ENCODE peak calls at places on chromosomes 7 and 10, in ten cellular contexts. L is IMR-90, J is upper lobe of left lung, U is body of pancreas, G is stomach, M is uterus, D is gastrocnemius medialis, A is A549, C is heart left ventricle, P is tibial nerve. K is an unnamed sample. For H3K4me1, the result is how much of the 10 kb centered on the place peaks cover.

GRCh38 chr7:106693659-106694353 is 32.8 kb upstream of the CCDC71L start:
- DNase-seq in L (peak), J (no peak), U (no peak), G (no peak), M (no peak), D (no peak), A (no peak), C (no peak), P (no peak), K (no peak)

GRCh38 chr7:101636822-101637623 is 7.9 kb upstream of the MYL10 start:
- DNase-seq in L (no peak), J (no peak), U (no peak), G (no peak), M (no peak), D (no peak), A (no peak), C (no peak), P (no peak), K (no peak)

GRCh38 chr10:72053690-72054089 is 34.7 kb downstream of the SPOCK2 start:
- DNase-seq in L (no peak), J (peak), U (no peak), G (no peak), M (no peak), D (no peak), A (no peak), C (no peak), P (no peak), K (no peak)

GRCh38 chr7:16422917-16423316 is 1.6 kb upstream of the CRPPA start:
- DNase-seq in L (no peak), J (no peak), U (no peak), G (no peak), M (no peak), D (no peak), A (peak), C (no peak), P (no peak), K (no peak)

GRCh38 chr7:73556208-73557107 is 1.0 kb downstream of the BCL7B start:
- DNase-seq in L (peak), J (no peak), U (no peak), G (no peak), M (no peak), D (no peak), A (no peak), C (no peak), P (no peak), K (no peak)

GRCh38 chr7:87359366-87359765 is 13.9 kb downstream of the CROT start:
- DNase-seq in L (peak), J (no peak), U (no peak), G (no peak), M (no peak), D (no peak), A (no peak), C (no peak), P (no peak), K (no peak)

GRCh38 chr7:34902181-34902580 is 135.1 kb downstream of the DPY19L1 start:
- DNase-seq in L (no peak), J (no peak), U (no peak), G (no peak), M (no peak), D (no peak), A (no peak), C (no peak), P (no peak), K (no peak)

GRCh38 chr7:148483515-148483914 is 107.1 kb upstream of the C7orf33 start:
- DNase-seq in L (no peak), J (no peak), U (no peak), G (peak), M (no peak), D (no peak), A (no peak), C (no peak), P (no peak), K (peak)

GRCh38 chr10:123999261-123999660 is 94.1 kb downstream of the CHST15 start:
- DNase-seq in L (no peak), J (no peak), U (no peak), G (no peak), M (no peak), D (no peak), A (no peak), C (no peak), P (no peak), K (no peak)

GRCh38 chr10:133260895-133261725 is 15.6 kb downstream of the ADAM8 start:
- DNase-seq in L (no peak), J (peak), U (peak), G (peak), M (peak), D (peak), A (peak), C (peak), P (no peak), K (no peak)

GRCh38 chr7:122362473-122362872 is 57.9 kb upstream of the FEZF1 start:
- DNase-seq in L (no peak), J (no peak), U (no peak), G (no peak), M (no peak), D (no peak), A (no peak), C (no peak), P (no peak), K (no peak)

GRCh38 chr7:76267107-76267834 is 35.2 kb upstream of the HSPB1 start:
- DNase-seq in L (no peak), J (peak), U (no peak), G (no peak), M (no peak), D (no peak), A (no peak), C (no peak), P (no peak), K (no peak)

GRCh38 chr7:7246223-7246622 is 63.9 kb downstream of the C1GALT1 start:
- DNase-seq in L (no peak), J (no peak), U (no peak), G (no peak), M (no peak), D (no peak), A (no peak), C (no peak), P (no peak), K (no peak)

GRCh38 chr10:11898372-11899066 is 75.4 kb downstream of the PROSER2 start:
- DNase-seq in L (peak), J (peak), U (peak), G (peak), M (no peak), D (no peak), A (peak), C (no peak), P (no peak), K (no peak)

GRCh38 chr7:92740713-92741126 is 95.7 kb downstream of the CDK6 start:
- DNase-seq in L (peak), J (no peak), U (no peak), G (no peak), M (no peak), D (no peak), A (peak), C (no peak), P (no peak), K (no peak)

GRCh38 chr10:60818134-60818770 is 40.0 kb downstream of the CDK1 start:
- DNase-seq in L (peak), J (no peak), U (no peak), G (no peak), M (peak), D (no peak), A (no peak), C (no peak), P (no peak), K (no peak)

GRCh38 chr7:51732066-51732465 is 415.5 kb upstream of the COBL start:
- DNase-seq in L (no peak), J (no peak), U (no peak), G (no peak), M (no peak), D (no peak), A (no peak), C (no peak), P (no peak), K (no peak)

GRCh38 chr7:146296028-146296427 is 179.4 kb downstream of the CNTNAP2 start:
- DNase-seq in L (no peak), J (no peak), U (no peak), G (no peak), M (no peak), D (no peak), A (no peak), C (no peak), P (no peak), K (no peak)

GRCh38 chr7:6705959-6706665 is 635 bp downstream of the ZNF12 start:
- DNase-seq in L (peak), J (peak), U (peak), G (peak), M (peak), D (peak), A (peak), C (peak), P (no peak), K (peak)

GRCh38 chr10:23694446-23694920 is 255.6 kb downstream of the OTUD1 start:
- DNase-seq in L (no peak), J (peak), U (no peak), G (no peak), M (no peak), D (no peak), A (peak), C (no peak), P (no peak), K (no peak)

GRCh38 chr10:64463406-64463805 is 942.2 kb downstream of the REEP3 start:
- DNase-seq in L (no peak), J (no peak), U (no peak), G (no peak), M (no peak), D (no peak), A (no peak), C (no peak), P (no peak), K (no peak)

GRCh38 chr7:117728858-117729257 is 144.4 kb downstream of the CTTNBP2 start:
- DNase-seq in L (no peak), J (no peak), U (no peak), G (no peak), M (no peak), D (no peak), A (no peak), C (no peak), P (no peak), K (no peak)

GRCh38 chr10:97532935-97533671 is 34.4 kb downstream of the UBTD1 start:
- DNase-seq in L (peak), J (no peak), U (no peak), G (no peak), M (no peak), D (peak), A (peak), C (no peak), P (no peak), K (no peak)

GRCh38 chr7:35630024-35630423 is 64.9 kb downstream of the HERPUD2 start:
- DNase-seq in L (no peak), J (no peak), U (no peak), G (no peak), M (no peak), D (no peak), A (no peak), C (no peak), P (no peak), K (no peak)

GRCh38 chr10:6202684-6203330 is at the start of gene PFKFB3:
- DNase-seq in L (peak), J (peak), U (peak), G (peak), M (peak), D (peak), A (peak), C (peak), P (peak), K (peak)

GRCh38 chr7:17429579-17429978 is 131.1 kb downstream of the AHR start:
- DNase-seq in L (no peak), J (no peak), U (no peak), G (no peak), M (no peak), D (no peak), A (no peak), C (no peak), P (no peak), K (no peak)

GRCh38 chr7:25842201-25842726 is 309.7 kb upstream of the NFE2L3 start:
- DNase-seq in L (no peak), J (no peak), U (no peak), G (no peak), M (no peak), D (no peak), A (no peak), C (no peak), P (no peak), K (no peak)

GRCh38 chr10:53536322-53536721 is 763.7 kb upstream of the MBL2 start:
- DNase-seq in L (peak), J (no peak), U (no peak), G (no peak), M (no peak), D (no peak), A (no peak), C (no peak), P (no peak), K (no peak)

GRCh38 chr7:44131173-44132009 is 8.0 kb upstream of the POLD2 start:
- DNase-seq in L (no peak), J (no peak), U (no peak), G (no peak), M (no peak), D (no peak), A (peak), C (no peak), P (no peak), K (no peak)

GRCh38 chr7:35758421-35758820 is 42.4 kb upstream of the SEPTIN7 start:
- DNase-seq in L (no peak), J (no peak), U (no peak), G (no peak), M (no peak), D (no peak), A (peak), C (no peak), P (no peak), K (no peak)

GRCh38 chr7:22726849-22727792 is at the start of gene IL6:
- DNase-seq in L (peak), J (peak), U (peak), G (peak), M (peak), D (peak), A (peak), C (peak), P (peak), K (peak)

GRCh38 chr10:71486465-71487114 is 89.9 kb downstream of the CDH23 start:
- DNase-seq in L (peak), J (no peak), U (no peak), G (peak), M (no peak), D (no peak), A (peak), C (peak), P (peak), K (no peak)

GRCh38 chr7:76397409-76398183 is 11.9 kb downstream of the SSC4D start:
- DNase-seq in L (peak), J (peak), U (peak), G (peak), M (peak), D (peak), A (peak), C (peak), P (peak), K (peak)

GRCh38 chr7:28705350-28705749 is 252.8 kb downstream of the TRIL start:
- DNase-seq in L (no peak), J (no peak), U (no peak), G (no peak), M (no peak), D (no peak), A (no peak), C (no peak), P (no peak), K (no peak)

GRCh38 chr10:52092390-52092789 is 221.7 kb upstream of the DKK1 start:
- DNase-seq in L (no peak), J (no peak), U (no peak), G (no peak), M (no peak), D (no peak), A (no peak), C (no peak), P (no peak), K (no peak)

DNA sequence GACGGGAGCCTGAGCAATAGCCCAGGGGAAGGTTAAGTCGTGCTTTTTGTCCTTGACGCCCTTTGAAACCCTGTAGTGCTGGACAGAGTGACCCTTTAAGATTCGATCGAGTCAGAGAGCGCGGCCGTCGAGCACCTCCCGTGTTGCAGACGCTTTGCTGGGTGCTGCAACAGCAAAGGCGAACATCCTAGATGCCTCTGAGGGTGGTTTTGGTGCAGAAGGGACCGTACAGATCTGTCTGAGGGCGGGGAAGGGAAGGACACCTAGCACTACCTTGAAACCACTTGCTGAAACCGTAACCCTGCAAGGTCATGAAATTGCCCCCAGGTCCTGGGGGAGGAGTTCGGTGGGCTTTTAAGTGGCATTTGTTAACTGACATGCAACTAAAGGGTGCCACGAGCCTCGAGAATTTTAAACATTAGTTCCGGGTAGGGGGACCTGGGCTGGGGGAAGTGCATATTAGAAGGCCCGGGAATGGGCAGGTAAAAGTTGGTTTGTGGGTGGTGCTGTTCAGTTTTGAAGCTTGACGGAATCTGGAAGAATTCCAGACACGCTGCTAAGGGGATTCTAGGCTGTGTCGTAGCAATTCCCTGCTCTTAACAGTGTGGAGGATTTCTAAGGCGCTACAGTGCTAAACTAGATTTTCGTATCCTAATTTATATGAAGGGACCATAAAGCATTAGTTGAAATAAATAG is 811 bp downstream of the ATP5F1C start:
- DNase-seq in L (peak), J (peak), U (peak), G (no peak), M (no peak), D (no peak), A (no peak), C (peak), P (no peak), K (no peak)
- TF ChIP-seq POLR2A in L (no peak), J (no peak), U (no peak), G (no peak), M (no peak), D (no peak), A (no peak), C (no peak), P (no peak), K (no peak)

GRCh38 chr10:45464958-45465567 is 91.0 kb downstream of the ALOX5 start:
- DNase-seq in L (peak), J (peak), U (peak), G (peak), M (peak), D (peak), A (peak), C (peak), P (peak), K (no peak)
- H3K4me1 ChIP-seq in L (under half), J (under half), U (under half), G (under half), M (under half), D (under half), A (under half), C (under half), P (under half), K (under half)

GRCh38 chr7:156123362-156123761 is 311.1 kb upstream of the SHH start:
- DNase-seq in L (no peak), J (no peak), U (no peak), G (no peak), M (no peak), D (no peak), A (no peak), C (no peak), P (no peak), K (no peak)

GRCh38 chr7:156122752-156123354 is 310.6 kb upstream of the SHH start:
- DNase-seq in L (no peak), J (no peak), U (no peak), G (no peak), M (no peak), D (no peak), A (no peak), C (no peak), P (no peak), K (no peak)

GRCh38 chr7:156125841-156126730 is 313.8 kb upstream of the SHH start:
- DNase-seq in L (no peak), J (no peak), U (no peak), G (no peak), M (no peak), D (no peak), A (no peak), C (no peak), P (no peak), K (no peak)

GRCh38 chr7:156121956-156122355 is 309.7 kb upstream of the SHH start:
- DNase-seq in L (no peak), J (peak), U (no peak), G (no peak), M (no peak), D (no peak), A (no peak), C (no peak), P (no peak), K (no peak)

GRCh38 chr7:156124356-156124755 is 312.1 kb upstream of the SHH start:
- DNase-seq in L (no peak), J (no peak), U (no peak), G (no peak), M (no peak), D (no peak), A (no peak), C (no peak), P (no peak), K (no peak)
- TF ChIP-seq POLR2A in L (no peak), J (no peak), U (no peak), G (no peak), M (no peak), D (no peak), A (no peak), C (no peak), P (no peak), K (no peak)

GRCh38 chr7:41148521-41148951 is 554.4 kb downstream of the INHBA start:
- DNase-seq in L (peak), J (no peak), U (no peak), G (no peak), M (no peak), D (no peak), A (peak), C (no peak), P (no peak), K (no peak)

GRCh38 chr7:41147651-41148360 is 555.1 kb downstream of the INHBA start:
- DNase-seq in L (no peak), J (no peak), U (no peak), G (no peak), M (peak), D (no peak), A (no peak), C (no peak), P (no peak), K (no peak)

GRCh38 chr7:41152179-41152678 is 550.7 kb downstream of the INHBA start:
- DNase-seq in L (no peak), J (no peak), U (no peak), G (no peak), M (no peak), D (no peak), A (no peak), C (no peak), P (no peak), K (no peak)

GRCh38 chr7:41146423-41146822 is 556.5 kb downstream of the INHBA start:
- DNase-seq in L (no peak), J (no peak), U (no peak), G (no peak), M (no peak), D (no peak), A (no peak), C (no peak), P (no peak), K (no peak)

DNA sequence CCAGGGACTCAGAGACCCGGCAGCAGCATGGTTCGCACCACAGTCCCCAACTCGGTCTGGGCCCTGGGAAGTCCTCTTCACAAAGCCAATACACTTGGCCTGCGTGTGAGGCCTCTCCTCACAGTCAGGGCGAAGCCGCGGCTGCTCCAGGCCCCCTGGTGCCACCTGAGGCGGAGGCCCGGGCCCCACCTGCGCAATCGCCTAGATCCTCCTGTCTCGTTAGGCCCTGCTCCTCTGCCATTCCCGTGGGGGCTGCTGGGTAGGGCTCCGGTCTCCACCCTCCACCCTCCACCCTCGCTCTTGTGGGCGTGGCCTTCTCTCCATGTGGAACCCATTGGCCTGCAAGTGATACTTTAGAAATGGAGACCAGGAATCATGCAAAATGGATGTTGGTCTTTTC is 553.3 kb downstream of the INHBA start:
- DNase-seq in L (no peak), J (peak), U (no peak), G (no peak), M (no peak), D (no peak), A (no peak), C (no peak), P (no peak), K (peak)
- H3K4me1 ChIP-seq in L (under half), J (under half), U (under half), G (under half), M (under half), D (under half), A (under half), C (under half), P (under half), K (under half)

GRCh38 chr10:126565456-126565855 is 105.0 kb downstream of the C10orf90 start:
- DNase-seq in L (no peak), J (no peak), U (no peak), G (no peak), M (no peak), D (no peak), A (no peak), C (no peak), P (no peak), K (no peak)
- TF ChIP-seq POLR2A in L (no peak), J (no peak), U (no peak), G (no peak), M (no peak), D (no peak), A (no peak), C (no peak), P (no peak), K (no peak)

DNA sequence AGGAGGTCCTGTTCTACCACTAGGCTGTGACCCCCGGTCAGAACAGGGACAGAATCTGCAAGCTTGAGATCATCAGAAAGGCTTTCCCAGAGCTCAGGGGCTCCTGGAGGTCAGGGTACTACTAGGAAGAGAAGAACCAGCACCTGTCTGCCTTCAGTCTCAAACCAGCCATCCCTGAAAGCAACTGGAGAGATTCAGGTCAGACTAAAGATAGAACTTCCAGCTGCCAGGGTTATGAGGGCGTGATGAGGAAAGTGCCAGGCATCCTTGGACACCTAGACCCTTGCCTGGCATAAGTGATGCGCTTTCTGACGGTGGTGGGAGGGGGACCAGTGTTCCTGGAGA is 63.8 kb downstream of the ELFN1 start:
- DNase-seq in L (no peak), J (no peak), U (no peak), G (no peak), M (no peak), D (no peak), A (no peak), C (no peak), P (no peak), K (no peak)
- H3K4me1 ChIP-seq in L (under half), J (under half), U (under half), G (under half), M (under half), D (under half), A (under half), C (under half), P (under half), K (under half)